ENCODE peak calls at places on chromosomes 5 and 9, in eight cellular contexts. J is mesendoderm, B is IMR-90, O is HCT116, D is fibroblast of lung, V is GM12878, W is astrocyte, M is hepatocyte. A is an unnamed sample. For H3K36me3, the result is how much of the 10 kb centered on the place peaks cover.

GRCh38 chr9:127786773-127787123 is 914 bp downstream of the CDK9 start:
- DNase-seq in V (no peak), M (no peak), W (no peak), O (no peak), D (peak), B (no peak), J (no peak), A (no peak)

GRCh38 chr9:89213481-89213880 is 34.9 kb upstream of the SHC3 start:
- DNase-seq in O (no peak), W (no peak), B (no peak), J (no peak), V (no peak), M (no peak), D (no peak), A (no peak)

GRCh38 chr5:98767563-98767962 is 5.9 kb upstream of the RGMB start:
- DNase-seq in M (no peak), D (no peak), J (no peak), W (no peak), B (peak), V (no peak), O (no peak), A (no peak)

GRCh38 chr5:155193018-155193417 is 179.5 kb downstream of the KIF4B start:
- DNase-seq in J (peak), V (no peak), D (no peak), M (peak), B (no peak), O (no peak), W (no peak), A (no peak)

GRCh38 chr9:9499546-9499945 is 1113.3 kb downstream of the PTPRD start:
- DNase-seq in W (no peak), O (no peak), D (no peak), M (no peak), J (no peak), B (no peak), V (no peak), A (no peak)

GRCh38 chr9:109001275-109001676 is 12.0 kb downstream of the CTNNAL1 start:
- DNase-seq in W (peak), B (peak), O (peak), D (peak), V (no peak), M (no peak), J (no peak), A (no peak)

GRCh38 chr9:99340281-99340680 is 118.2 kb downstream of the SEC61B start:
- DNase-seq in W (peak), V (no peak), J (no peak), M (no peak), O (no peak), D (peak), B (peak), A (no peak)

GRCh38 chr5:150781706-150782614 is 3.4 kb downstream of the SMIM3 start:
- DNase-seq in J (no peak), W (peak), D (peak), V (no peak), O (no peak), M (peak), B (peak), A (no peak)

GRCh38 chr5:102902647-102903046 is 147.5 kb downstream of the PAM start:
- DNase-seq in M (no peak), J (no peak), V (no peak), O (no peak), B (no peak), W (no peak), D (no peak), A (no peak)

GRCh38 chr9:114884787-114885452 is 45.5 kb downstream of the TNFSF8 start:
- DNase-seq in J (no peak), W (no peak), O (no peak), M (peak), D (peak), B (peak), V (no peak), A (no peak)

DNA sequence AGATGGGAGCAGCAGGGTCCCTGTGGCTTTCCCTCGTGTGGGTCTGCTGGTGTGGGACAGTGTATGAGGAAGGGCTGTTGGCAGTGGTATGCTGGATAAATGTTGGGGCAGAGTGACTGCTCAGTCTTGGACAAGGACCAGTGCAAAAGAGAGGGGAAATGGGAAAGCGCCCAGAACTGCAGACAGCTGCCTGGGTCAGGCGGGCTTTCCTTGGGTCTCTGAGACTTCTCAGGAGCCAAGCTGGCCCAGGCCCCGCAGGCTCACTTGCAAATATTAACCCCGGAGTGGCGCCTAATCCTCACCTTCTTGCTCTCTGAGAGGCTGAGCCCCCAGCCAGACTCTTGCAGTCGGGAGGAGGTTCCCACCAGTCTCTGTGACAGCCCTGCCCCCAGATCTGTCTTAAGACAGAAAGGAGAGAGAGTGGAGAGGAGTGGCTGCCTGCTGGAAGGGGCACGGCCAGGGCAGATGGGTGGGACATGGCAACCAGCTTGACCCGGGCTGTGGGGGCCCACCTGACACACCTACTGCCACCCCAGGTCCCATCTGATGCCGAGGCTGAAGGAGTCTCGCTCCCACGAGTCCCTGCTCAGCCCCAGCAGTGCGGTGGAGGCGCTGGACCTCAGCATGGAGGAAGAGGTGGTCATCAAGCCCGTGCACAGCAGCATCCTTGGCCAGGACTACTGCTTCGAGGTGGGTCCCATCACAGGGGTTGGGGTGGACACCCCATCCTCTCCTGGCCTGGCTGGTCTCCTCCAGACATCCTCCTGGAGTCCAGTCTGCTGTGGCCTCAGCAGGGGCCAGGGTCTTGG is 105.2 kb downstream of the DAB2IP start:
- DNase-seq in J (no peak), V (no peak), O (no peak), B (no peak), W (no peak), M (no peak), D (no peak), A (no peak)
- H3K36me3 ChIP-seq in J (under half), V (under half), O (under half), B (under half), W (under half), M (under half), D (under half), A (under half)

DNA sequence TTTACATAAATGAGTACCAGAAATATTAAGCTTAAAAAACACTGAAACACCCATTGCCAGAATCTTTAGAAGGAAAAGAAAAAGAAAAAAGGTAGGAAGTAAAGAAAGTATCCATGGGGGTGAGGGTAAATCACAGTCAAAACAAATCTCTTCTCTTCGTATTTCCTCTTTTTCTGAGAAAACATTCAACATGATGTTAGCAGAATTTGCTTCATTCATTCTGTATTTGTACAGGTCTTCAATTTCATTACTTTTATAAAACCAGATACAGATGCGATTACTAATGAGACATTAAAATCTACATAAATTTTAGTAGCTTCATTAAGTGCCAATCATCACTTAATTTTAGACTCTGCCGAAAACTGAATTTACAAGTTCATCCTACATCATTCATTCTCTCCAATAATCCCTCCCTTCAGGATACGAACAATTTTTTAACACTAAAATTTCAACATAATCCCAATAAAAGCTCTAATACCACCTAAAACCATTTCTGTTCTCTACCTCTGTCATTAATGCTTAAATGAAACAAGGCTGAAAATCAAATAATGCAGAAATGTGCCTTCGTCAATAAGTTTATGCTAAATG is 7.0 kb downstream of the NR3C1 start:
- DNase-seq in B (no peak), D (no peak), O (no peak), J (no peak), M (no peak), V (no peak), W (no peak), A (no peak)
- H3K4me2 ChIP-seq in B (peak), D (peak), O (no peak), J (no peak), M (peak), V (peak), W (peak), A (peak)

GRCh38 chr5:116528519-116529234 is 45.9 kb downstream of the SEMA6A start:
- DNase-seq in B (no peak), V (no peak), W (no peak), O (no peak), M (no peak), J (peak), D (no peak), A (no peak)

GRCh38 chr5:116531635-116532034 is 43.0 kb downstream of the SEMA6A start:
- DNase-seq in M (no peak), J (peak), O (no peak), B (no peak), W (no peak), D (no peak), V (no peak), A (no peak)

GRCh38 chr5:116529615-116530014 is 45.0 kb downstream of the SEMA6A start:
- DNase-seq in D (no peak), B (no peak), V (no peak), J (no peak), O (no peak), M (no peak), W (no peak), A (no peak)

GRCh38 chr5:116531117-116531516 is 43.5 kb downstream of the SEMA6A start:
- DNase-seq in J (no peak), V (no peak), W (no peak), O (no peak), M (no peak), D (no peak), B (no peak), A (no peak)

GRCh38 chr5:116530276-116530675 is 44.3 kb downstream of the SEMA6A start:
- DNase-seq in B (no peak), D (no peak), O (no peak), V (no peak), W (no peak), J (no peak), M (no peak), A (no peak)
- H3K36me3 ChIP-seq in B (under half), D (under half), O (under half), V (under half), W (under half), J (under half), M (under half), A (under half)

DNA sequence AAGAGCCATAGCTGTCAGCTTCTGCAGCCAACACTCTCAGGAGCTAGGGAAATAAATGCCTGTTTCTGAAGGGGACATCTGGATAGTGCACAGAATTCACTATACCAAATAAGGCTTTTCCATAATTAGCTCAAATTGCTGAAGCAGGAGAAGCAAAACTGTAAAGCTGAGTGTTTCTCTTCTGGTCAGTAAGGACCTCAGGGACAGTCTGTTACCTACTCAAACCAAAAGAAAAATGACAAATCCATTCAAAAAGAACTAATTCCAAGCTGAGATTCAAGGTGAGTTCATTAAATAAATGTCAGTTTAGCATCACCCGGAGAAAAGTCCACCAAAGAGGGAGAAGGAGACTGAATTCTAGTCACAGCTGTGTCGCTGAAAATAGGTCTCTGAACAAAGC is 44.1 kb downstream of the LYRM7 start:
- DNase-seq in V (no peak), J (no peak), D (no peak), B (no peak), W (no peak), M (no peak), O (no peak), A (no peak)
- H3K4me2 ChIP-seq in V (peak), J (no peak), D (no peak), B (peak), W (no peak), M (no peak), O (no peak), A (no peak)

DNA sequence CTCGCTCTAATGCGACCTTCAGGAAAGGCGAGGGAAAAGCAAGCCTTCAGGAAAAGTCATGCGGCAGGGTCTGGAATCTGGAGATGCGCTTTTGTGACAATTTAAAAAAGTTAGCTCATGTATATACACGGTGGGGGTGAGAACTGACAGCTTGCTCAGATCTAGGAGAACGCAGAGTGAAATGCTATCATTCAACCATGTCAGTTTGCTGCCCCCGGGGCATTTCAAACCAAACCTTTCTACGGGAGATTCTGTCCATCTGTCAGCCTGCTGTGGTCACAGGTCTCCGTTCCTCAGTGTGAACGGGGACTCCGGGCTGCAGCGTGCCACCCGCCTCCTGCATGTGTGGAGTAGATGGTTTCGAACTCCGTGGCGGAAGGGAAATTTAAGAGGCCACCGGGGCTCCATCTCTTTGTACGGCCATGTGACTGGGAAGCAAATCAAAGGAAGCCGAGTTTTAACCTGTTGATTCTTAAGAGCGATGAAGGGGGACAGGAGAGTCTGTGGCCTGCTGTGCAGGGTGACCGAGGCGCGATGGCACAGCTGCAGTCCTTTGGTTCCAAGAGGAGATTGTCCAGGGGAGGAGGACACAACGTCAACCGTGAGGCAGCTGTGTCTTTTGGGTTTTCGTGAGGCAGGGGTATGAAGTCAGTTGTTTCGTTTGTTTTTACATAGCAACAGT is 45.9 kb downstream of the OTULIN start:
- DNase-seq in V (no peak), O (no peak), W (no peak), J (no peak), B (no peak), D (no peak), M (no peak), A (no peak)
- H3K36me3 ChIP-seq in V (under half), O (under half), W (under half), J (under half), B (half or more), D (under half), M (under half), A (under half)

GRCh38 chr9:77750981-77751340 is 102.8 kb upstream of the GNA14 start:
- DNase-seq in J (no peak), B (no peak), V (no peak), O (no peak), D (no peak), W (peak), M (no peak), A (no peak)

GRCh38 chr9:77748214-77748772 is 100.2 kb upstream of the GNA14 start:
- DNase-seq in D (no peak), J (no peak), O (no peak), V (no peak), W (no peak), M (no peak), B (no peak), A (no peak)

GRCh38 chr9:77752566-77752965 is 104.4 kb upstream of the GNA14 start:
- DNase-seq in V (no peak), B (peak), D (peak), J (no peak), M (no peak), O (no peak), W (peak), A (no peak)

GRCh38 chr9:77751341-77752091 is 103.4 kb upstream of the GNA14 start:
- DNase-seq in J (peak), B (peak), M (peak), V (no peak), D (peak), O (peak), W (peak), A (peak)

GRCh38 chr9:77750284-77750683 is 102.2 kb upstream of the GNA14 start:
- DNase-seq in B (peak), M (no peak), V (no peak), O (no peak), W (peak), J (no peak), D (peak), A (no peak)
- H3K4me2 ChIP-seq in B (no peak), M (no peak), V (no peak), O (no peak), W (peak), J (no peak), D (peak), A (no peak)

A was measured in MM.1S.